ENCODE peak calls at places on chromosomes 13 and 19, in nine cellular contexts. B, K, O, X, U, C, T, S and M are unnamed samples.

GRCh38 chr19:46736544-46737274 is 9.1 kb upstream of the FKRP start:
- DNase-seq in B (no peak), K (no peak), O (peak; percentile 55), X (no peak), U (no peak), C (no peak), T (no peak), S (no peak), M (no peak)

GRCh38 chr13:34035676-34036325 is 217.9 kb downstream of the RFC3 start:
- DNase-seq in B (peak; percentile 15), K (no peak), O (peak; percentile 70), X (no peak), U (no peak), C (no peak), T (no peak), S (no peak), M (no peak)

GRCh38 chr19:56118666-56119584 is 2.2 kb downstream of the ZNF787 start:
- DNase-seq in B (no peak), K (no peak), O (no peak), X (no peak), U (no peak), C (no peak), T (peak; percentile 2), S (no peak), M (no peak)

GRCh38 chr13:112193463-112194166 is 126.7 kb downstream of the SOX1 start:
- DNase-seq in B (no peak), K (no peak), O (no peak), X (no peak), U (no peak), C (no peak), T (no peak), S (no peak), M (no peak)

GRCh38 chr13:23868521-23868920 is 20.7 kb downstream of the MIPEP start:
- DNase-seq in B (peak; percentile 91), K (no peak), O (peak; percentile 51), X (no peak), U (no peak), C (no peak), T (no peak), S (no peak), M (no peak)

GRCh38 chr13:40315416-40316064 is 350.9 kb downstream of the FOXO1 start:
- DNase-seq in B (no peak), K (peak; percentile 54), O (no peak), X (no peak), U (no peak), C (no peak), T (no peak), S (no peak), M (no peak)

GRCh38 chr19:33459220-33459619 is 62.4 kb downstream of the PEPD start:
- DNase-seq in B (no peak), K (no peak), O (no peak), X (no peak), U (no peak), C (no peak), T (no peak), S (no peak), M (no peak)

GRCh38 chr13:113926301-113926761 is 47.5 kb downstream of the C13orf46 start:
- DNase-seq in B (peak; percentile 95), K (no peak), O (peak; percentile 83), X (peak; percentile 51), U (peak; percentile 11), C (no peak), T (no peak), S (no peak), M (no peak)

GRCh38 chr13:21371011-21371410 is 88.1 kb downstream of the ZDHHC20 start:
- DNase-seq in B (peak; percentile 47), K (no peak), O (peak; percentile 2), X (no peak), U (no peak), C (no peak), T (no peak), S (no peak), M (no peak)

GRCh38 chr13:20438801-20439200 is 86.9 kb downstream of the CRYL1 start:
- DNase-seq in B (peak; percentile 37), K (no peak), O (no peak), X (no peak), U (no peak), C (no peak), T (no peak), S (no peak), M (no peak)

GRCh38 chr13:113157206-113157928 is 1.1 kb upstream of the PROZ start:
- DNase-seq in B (no peak), K (no peak), O (no peak), X (no peak), U (no peak), C (no peak), T (no peak), S (no peak), M (no peak)

GRCh38 chr19:39111593-39112199 is 13.9 kb upstream of the PAK4 start:
- DNase-seq in B (no peak), K (no peak), O (no peak), X (no peak), U (no peak), C (no peak), T (no peak), S (no peak), M (no peak)

GRCh38 chr13:113401452-113402415 is 37.8 kb upstream of the GRTP1 start:
- DNase-seq in B (no peak), K (no peak), O (no peak), X (no peak), U (no peak), C (no peak), T (no peak), S (no peak), M (no peak)

GRCh38 chr19:39351537-39352037 is 9.4 kb downstream of the SAMD4B start:
- DNase-seq in B (peak; percentile 73), K (peak; percentile 61), O (peak; percentile 42), X (no peak), U (no peak), C (no peak), T (no peak), S (no peak), M (no peak)

GRCh38 chr13:111640476-111640875 is 320.0 kb downstream of the TEX29 start:
- DNase-seq in B (no peak), K (no peak), O (no peak), X (no peak), U (no peak), C (no peak), T (no peak), S (no peak), M (no peak)

GRCh38 chr13:49679244-49679643 is 12.0 kb downstream of the EBPL start:
- DNase-seq in B (no peak), K (no peak), O (peak; percentile 16), X (peak; percentile 8), U (no peak), C (no peak), T (no peak), S (no peak), M (peak; percentile 41)

GRCh38 chr19:1455002-1455335 is 5.0 kb downstream of the APC2 start:
- DNase-seq in B (no peak), K (no peak), O (no peak), X (no peak), U (no peak), C (no peak), T (peak; percentile 71), S (no peak), M (no peak)

GRCh38 chr13:44300895-44301638 is 72.6 kb upstream of the SERP2 start:
- DNase-seq in B (peak; percentile 91), K (no peak), O (peak; percentile 83), X (no peak), U (no peak), C (peak; percentile 70), T (no peak), S (no peak), M (no peak)

GRCh38 chr13:49620170-49620621 is 8.1 kb upstream of the ARL11 start:
- DNase-seq in B (no peak), K (no peak), O (peak; percentile 25), X (no peak), U (no peak), C (no peak), T (no peak), S (no peak), M (peak; percentile 48)

GRCh38 chr19:6023085-6023682 is 45.2 kb upstream of the RANBP3 start:
- DNase-seq in B (peak; percentile 68), K (no peak), O (peak; percentile 85), X (no peak), U (no peak), C (no peak), T (no peak), S (no peak), M (no peak)

GRCh38 chr13:27005976-27006518 is 165.6 kb downstream of the USP12 start:
- DNase-seq in B (no peak), K (no peak), O (no peak), X (no peak), U (no peak), C (no peak), T (no peak), S (no peak), M (no peak)

GRCh38 chr13:26019881-26020535 is 31.8 kb downstream of the SHISA2 start:
- DNase-seq in B (peak; percentile 0), K (no peak), O (peak; percentile 81), X (no peak), U (no peak), C (no peak), T (no peak), S (no peak), M (no peak)

GRCh38 chr13:98485561-98485960 is 91.3 kb downstream of the STK24 start:
- DNase-seq in B (no peak), K (no peak), O (no peak), X (no peak), U (no peak), C (no peak), T (no peak), S (no peak), M (no peak)

GRCh38 chr19:31427857-31428256 is 78.6 kb upstream of the TSHZ3 start:
- DNase-seq in B (peak; percentile 74), K (no peak), O (no peak), X (no peak), U (no peak), C (no peak), T (no peak), S (no peak), M (no peak)

GRCh38 chr19:51505904-51506303 is 4.3 kb upstream of the SIGLEC12 start:
- DNase-seq in B (no peak), K (no peak), O (no peak), X (no peak), U (no peak), C (no peak), T (no peak), S (no peak), M (no peak)

GRCh38 chr13:23789576-23790346 is 99.4 kb downstream of the MIPEP start:
- DNase-seq in B (peak; percentile 28), K (no peak), O (no peak), X (peak; percentile 32), U (no peak), C (no peak), T (no peak), S (no peak), M (no peak)

GRCh38 chr13:109273326-109273751 is 513.0 kb downstream of the IRS2 start:
- DNase-seq in B (peak; percentile 88), K (no peak), O (peak; percentile 35), X (no peak), U (no peak), C (no peak), T (no peak), S (no peak), M (no peak)

GRCh38 chr13:76764429-76764828 is 121.8 kb downstream of the KCTD12 start:
- DNase-seq in B (peak; percentile 80), K (no peak), O (peak; percentile 1), X (peak; percentile 37), U (no peak), C (no peak), T (no peak), S (no peak), M (peak; percentile 27)

GRCh38 chr13:33610471-33611015 is 207.4 kb upstream of the RFC3 start:
- DNase-seq in B (no peak), K (peak; percentile 8), O (no peak), X (no peak), U (no peak), C (no peak), T (no peak), S (peak; percentile 20), M (no peak)

GRCh38 chr13:24251525-24251924 is 57.9 kb upstream of the C1QTNF9 start:
- DNase-seq in B (no peak), K (peak; percentile 83), O (no peak), X (no peak), U (peak; percentile 78), C (no peak), T (no peak), S (no peak), M (no peak)

GRCh38 chr13:20209937-20210336 is 17.2 kb upstream of the GJB2 start:
- DNase-seq in B (no peak), K (no peak), O (no peak), X (no peak), U (no peak), C (no peak), T (no peak), S (no peak), M (no peak)